ENCODE peak calls at places on chromosomes 2 and 18, in seven cellular contexts. M, Z, T, B, Q, H and X are unnamed samples.

GRCh38 chr2:230757476-230757875 is 44.8 kb downstream of the CAB39 start:
- DNase-seq in M (no peak), Z (no peak), T (peak), B (no peak), Q (no peak), H (peak), X (no peak)

GRCh38 chr2:46375566-46376125 is 78.4 kb downstream of the EPAS1 start:
- DNase-seq in M (no peak), Z (no peak), T (no peak), B (no peak), Q (no peak), H (no peak), X (no peak)

GRCh38 chr2:190528521-190529001 is 6.0 kb downstream of the NEMP2 start:
- DNase-seq in M (no peak), Z (peak), T (no peak), B (no peak), Q (no peak), H (no peak), X (no peak)

GRCh38 chr2:157254041-157254440 is 3.5 kb upstream of the GALNT5 start:
- DNase-seq in M (no peak), Z (no peak), T (no peak), B (no peak), Q (no peak), H (no peak), X (no peak)

GRCh38 chr2:143321994-143322393 is 192.8 kb downstream of the ARHGAP15 start:
- DNase-seq in M (no peak), Z (no peak), T (no peak), B (no peak), Q (no peak), H (no peak), X (no peak)

GRCh38 chr18:58135806-58136331 is 91.8 kb downstream of the NEDD4L start:
- DNase-seq in M (peak), Z (peak), T (peak), B (peak), Q (no peak), H (peak), X (peak)

GRCh38 chr18:31658670-31659573 is 25.5 kb downstream of the B4GALT6 start:
- DNase-seq in M (no peak), Z (peak), T (no peak), B (no peak), Q (no peak), H (peak), X (no peak)

GRCh38 chr2:143162997-143163396 is 33.8 kb downstream of the ARHGAP15 start:
- DNase-seq in M (no peak), Z (no peak), T (no peak), B (no peak), Q (no peak), H (no peak), X (no peak)

GRCh38 chr2:138649571-138649970 is 130.6 kb downstream of the NXPH2 start:
- DNase-seq in M (no peak), Z (no peak), T (no peak), B (no peak), Q (no peak), H (peak), X (no peak)

GRCh38 chr2:218622606-218623238 is 15.0 kb downstream of the PLCD4 start:
- DNase-seq in M (no peak), Z (no peak), T (no peak), B (no peak), Q (no peak), H (peak), X (no peak)

GRCh38 chr18:8705280-8705940 is at the start of gene MTCL1:
- DNase-seq in M (peak), Z (no peak), T (peak), B (peak), Q (peak), H (no peak), X (peak)

GRCh38 chr2:48148841-48149240 is 242.5 kb upstream of the FBXO11 start:
- DNase-seq in M (no peak), Z (no peak), T (no peak), B (no peak), Q (no peak), H (no peak), X (no peak)

GRCh38 chr2:102103992-102104871 is 38.3 kb upstream of the IL1R1 start:
- DNase-seq in M (no peak), Z (peak), T (no peak), B (no peak), Q (peak), H (peak), X (no peak)

GRCh38 chr2:232228332-232228731 is 150.2 kb upstream of the ALPP start:
- DNase-seq in M (no peak), Z (no peak), T (peak), B (no peak), Q (no peak), H (no peak), X (no peak)

GRCh38 chr2:4151521-4151920 is 448.1 kb downstream of the DCDC2C start:
- DNase-seq in M (no peak), Z (no peak), T (no peak), B (no peak), Q (no peak), H (no peak), X (no peak)

GRCh38 chr2:222797308-222797707 is 63.5 kb upstream of the ACSL3 start:
- DNase-seq in M (peak), Z (peak), T (no peak), B (no peak), Q (no peak), H (peak), X (peak)

GRCh38 chr18:33751613-33752221 is 173.7 kb downstream of the ASXL3 start:
- DNase-seq in M (peak), Z (no peak), T (no peak), B (no peak), Q (no peak), H (peak), X (peak)

GRCh38 chr2:233300401-233300800 is 7.2 kb upstream of the SAG start:
- DNase-seq in M (no peak), Z (no peak), T (no peak), B (no peak), Q (no peak), H (no peak), X (no peak)

GRCh38 chr2:166812166-166812891 is 76.0 kb upstream of the XIRP2 start:
- DNase-seq in M (no peak), Z (no peak), T (no peak), B (no peak), Q (no peak), H (no peak), X (no peak)

GRCh38 chr2:218406949-218407703 is 7.5 kb downstream of the CTDSP1 start:
- DNase-seq in M (peak), Z (peak), T (peak), B (peak), Q (peak), H (peak), X (no peak)

GRCh38 chr18:77572537-77572936 is 322.9 kb downstream of the GALR1 start:
- DNase-seq in M (no peak), Z (no peak), T (no peak), B (no peak), Q (no peak), H (no peak), X (no peak)

GRCh38 chr2:108169982-108170625 is 69.7 kb upstream of the SULT1C3 start:
- DNase-seq in M (peak), Z (no peak), T (peak), B (peak), Q (no peak), H (peak), X (peak)

GRCh38 chr18:48060346-48060745 is 129.9 kb upstream of the SMAD2 start:
- DNase-seq in M (no peak), Z (no peak), T (no peak), B (no peak), Q (peak), H (no peak), X (no peak)

GRCh38 chr2:136538489-136538888 is 226.9 kb upstream of the THSD7B start:
- DNase-seq in M (peak), Z (no peak), T (no peak), B (no peak), Q (no peak), H (no peak), X (no peak)

GRCh38 chr18:55918449-55918848 is 330.5 kb upstream of the TCF4 start:
- DNase-seq in M (no peak), Z (no peak), T (no peak), B (no peak), Q (no peak), H (peak), X (no peak)

GRCh38 chr2:220051716-220052115 is 424.3 kb downstream of the SLC4A3 start:
- DNase-seq in M (no peak), Z (no peak), T (no peak), B (no peak), Q (no peak), H (no peak), X (no peak)

GRCh38 chr18:3603460-3604259 is 153.7 kb downstream of the TGIF1 start:
- DNase-seq in M (peak), Z (peak), T (peak), B (peak), Q (no peak), H (peak), X (peak)

GRCh38 chr2:200253631-200254030 is 52.9 kb upstream of the SPATS2L start:
- DNase-seq in M (no peak), Z (no peak), T (no peak), B (no peak), Q (no peak), H (peak), X (no peak)

GRCh38 chr2:85283641-85284040 is 44.1 kb downstream of the TGOLN2 start:
- DNase-seq in M (no peak), Z (no peak), T (no peak), B (no peak), Q (no peak), H (no peak), X (no peak)

GRCh38 chr2:225164406-225165048 is 122.3 kb upstream of the DOCK10 start:
- DNase-seq in M (peak), Z (no peak), T (no peak), B (no peak), Q (no peak), H (no peak), X (no peak)

GRCh38 chr2:72325592-72326422 is 178.1 kb upstream of the CYP26B1 start:
- DNase-seq in M (peak), Z (no peak), T (peak), B (peak), Q (no peak), H (no peak), X (peak)

GRCh38 chr2:38666578-38666926 is 638 bp downstream of the GALM start:
- DNase-seq in M (peak), Z (no peak), T (peak), B (no peak), Q (no peak), H (peak), X (peak)

GRCh38 chr2:95700554-95700953 is 108.8 kb downstream of the TRIM43 start:
- DNase-seq in M (peak), Z (no peak), T (no peak), B (no peak), Q (no peak), H (no peak), X (no peak)

GRCh38 chr2:159209341-159210306 is 76.9 kb downstream of the WDSUB1 start:
- DNase-seq in M (no peak), Z (no peak), T (no peak), B (no peak), Q (no peak), H (no peak), X (no peak)